ENCODE peak calls at places on chromosomes 11 and 22, in nine cellular contexts. R is B cell; N is naive thymus-derived CD8-positive, alpha-beta T cell; I is CD4-positive, alpha-beta T cell; G is fibroblast of pulmonary artery; T is GM18507; W is nephron progenitor cell; D is A549; U is EH. H is an unnamed sample.

GRCh38 chr11:120343429-120343828 is 7.2 kb downstream of the ARHGEF12 start:
- DNase-seq in T (peak), G (no peak), U (no peak), R (peak), W (no peak), N (no peak), D (no peak), I (no peak), H (no peak)

GRCh38 chr11:134411887-134412507 is at the start of gene B3GAT1:
- DNase-seq in T (no peak), R (no peak), W (peak), U (no peak), G (no peak), I (no peak), N (no peak), D (no peak), H (no peak)

GRCh38 chr11:64148200-64148916 is 17.6 kb downstream of the MACROD1 start:
- DNase-seq in U (peak), N (peak), W (peak), I (peak), D (peak), R (peak), T (peak), G (peak), H (peak)

GRCh38 chr22:23392420-23393121 is 187.5 kb downstream of the IGLL1 start:
- DNase-seq in G (no peak), D (no peak), I (no peak), R (no peak), T (no peak), U (no peak), N (no peak), W (no peak), H (no peak)

GRCh38 chr22:48784701-48785503 is 1042.8 kb downstream of the BRD1 start:
- DNase-seq in G (no peak), U (no peak), I (no peak), R (no peak), N (no peak), W (no peak), T (no peak), D (no peak), H (no peak)

GRCh38 chr22:41368543-41368817 is 13.3 kb upstream of the TEF start:
- DNase-seq in W (no peak), R (no peak), I (no peak), G (no peak), T (no peak), N (no peak), D (no peak), U (no peak), H (no peak)

GRCh38 chr11:130213979-130214281 is 54.3 kb downstream of the ST14 start:
- DNase-seq in U (no peak), G (no peak), T (no peak), D (no peak), R (no peak), N (no peak), I (no peak), W (no peak), H (no peak)

GRCh38 chr11:78630155-78630554 is 55.5 kb upstream of the NARS2 start:
- DNase-seq in U (no peak), D (no peak), W (no peak), N (no peak), I (no peak), G (no peak), R (no peak), T (no peak), H (no peak)

GRCh38 chr11:43930868-43931716 is 11.3 kb upstream of the C11orf96 start:
- DNase-seq in W (no peak), N (no peak), G (peak), R (no peak), I (no peak), T (no peak), U (peak), D (no peak), H (no peak)

GRCh38 chr22:29011868-29012428 is 49.7 kb downstream of the C22orf31 start:
- DNase-seq in W (no peak), T (no peak), R (no peak), N (no peak), I (no peak), G (no peak), U (no peak), D (no peak), H (no peak)

GRCh38 chr11:110050201-110050506 is 43.0 kb upstream of the ZC3H12C start:
- DNase-seq in U (no peak), G (no peak), T (no peak), W (no peak), R (no peak), I (no peak), D (no peak), N (no peak), H (no peak)

GRCh38 chr11:65305501-65306268 is 9.0 kb upstream of the CDC42EP2 start:
- DNase-seq in T (no peak), U (peak), W (no peak), N (no peak), G (peak), D (no peak), I (no peak), R (no peak), H (no peak)

GRCh38 chr11:8265681-8266241 is 2.1 kb upstream of the LMO1 start:
- DNase-seq in I (no peak), N (no peak), G (no peak), U (no peak), R (no peak), W (no peak), D (no peak), T (no peak), H (no peak)

GRCh38 chr11:78535920-78536319 is 38.7 kb downstream of the NARS2 start:
- DNase-seq in T (no peak), U (no peak), W (no peak), I (no peak), D (no peak), N (no peak), G (peak), R (no peak), H (peak)

GRCh38 chr11:126500981-126501380 is 145.5 kb downstream of the ST3GAL4 start:
- DNase-seq in D (no peak), I (no peak), R (no peak), G (no peak), N (no peak), W (no peak), U (no peak), T (no peak), H (no peak)

GRCh38 chr11:11821899-11822298 is 19.9 kb upstream of the USP47 start:
- DNase-seq in U (peak), I (no peak), W (no peak), G (no peak), R (no peak), N (no peak), D (no peak), T (no peak), H (no peak)

GRCh38 chr11:36591433-36591832 is 2.9 kb upstream of the IFTAP start:
- DNase-seq in W (no peak), N (no peak), I (no peak), D (no peak), U (no peak), T (no peak), R (no peak), G (no peak), H (no peak)

GRCh38 chr11:68004551-68005335 is 846 bp upstream of the UNC93B1 start:
- DNase-seq in R (no peak), T (no peak), U (no peak), G (no peak), D (no peak), W (no peak), N (no peak), I (no peak), H (no peak)

H was measured in glomerular endothelial cell.